ENCODE peak calls at places on chromosome 19, in five cellular contexts. B is GM12892, F is lower leg skin, T is Peyer's patch, Z is heart left ventricle. K is an unnamed sample.
A peak's percentile ranks its signal among the peaks of the same experiment; 100 is the strongest.

GRCh38 chr19:7506385-7507328 is 9.2 kb upstream of the ZNF358 start:
- DNase-seq in B (no peak), F (peak; percentile 77), T (peak; percentile 47), Z (peak; percentile 87), K (peak; percentile 90)

GRCh38 chr19:54470991-54471782 is 1.9 kb downstream of the CDC42EP5 start:
- DNase-seq in B (no peak), F (no peak), T (no peak), Z (peak; percentile 48), K (peak; percentile 23)

GRCh38 chr19:5974721-5975387 is 3.1 kb downstream of the RANBP3 start:
- DNase-seq in B (no peak), F (no peak), T (no peak), Z (no peak), K (no peak)

GRCh38 chr19:10006335-10006708 is 4.0 kb downstream of the COL5A3 start:
- DNase-seq in B (no peak), F (no peak), T (no peak), Z (peak; percentile 78), K (no peak)

GRCh38 chr19:38321646-38322323 is 2.1 kb downstream of the KCNK6 start:
- DNase-seq in B (no peak), F (no peak), T (no peak), Z (peak; percentile 91), K (no peak)

GRCh38 chr19:8321760-8322637 is 703 bp downstream of the RPS28 start:
- DNase-seq in B (no peak), F (no peak), T (no peak), Z (no peak), K (no peak)

GRCh38 chr19:54216869-54217268 is 5.9 kb downstream of the LILRB3 start:
- DNase-seq in B (no peak), F (no peak), T (no peak), Z (no peak), K (no peak)

GRCh38 chr19:38337360-38337653 is 1.7 kb downstream of the CATSPERG start:
- DNase-seq in B (no peak), F (no peak), T (no peak), Z (no peak), K (no peak)

GRCh38 chr19:12774588-12775555 is at the start of gene HOOK2:
- DNase-seq in B (no peak), F (peak; percentile 86), T (peak; percentile 69), Z (peak; percentile 66), K (no peak)

GRCh38 chr19:37304190-37304883 is 66.6 kb upstream of the ZNF527 start:
- DNase-seq in B (no peak), F (no peak), T (no peak), Z (peak; percentile 81), K (no peak)

GRCh38 chr19:10654610-10655456 is 687 bp downstream of the ILF3 start:
- DNase-seq in B (peak; percentile 85), F (peak; percentile 41), T (peak; percentile 43), Z (peak; percentile 56), K (peak; percentile 65)

GRCh38 chr19:54684537-54684936 is 21.8 kb downstream of the LILRB4 start:
- DNase-seq in B (no peak), F (no peak), T (no peak), Z (no peak), K (peak; percentile 20)

GRCh38 chr19:47618771-47619170 is 9.8 kb downstream of the BICRA start:
- DNase-seq in B (no peak), F (no peak), T (no peak), Z (peak; percentile 89), K (no peak)

GRCh38 chr19:42152285-42152684 is 20.0 kb upstream of the POU2F2 start:
- DNase-seq in B (no peak), F (no peak), T (no peak), Z (no peak), K (no peak)

GRCh38 chr19:7928741-7929701 is 3.1 kb upstream of the CTXN1 start:
- DNase-seq in B (no peak), F (no peak), T (peak; percentile 39), Z (no peak), K (peak; percentile 69)

GRCh38 chr19:4987692-4988370 is 18.9 kb downstream of the KDM4B start:
- DNase-seq in B (no peak), F (no peak), T (no peak), Z (no peak), K (no peak)

GRCh38 chr19:38933544-38933943 is 2.8 kb downstream of the MRPS12 start:
- DNase-seq in B (no peak), F (no peak), T (no peak), Z (no peak), K (no peak)

GRCh38 chr19:31039151-31039550 is 310.1 kb downstream of the TSHZ3 start:
- DNase-seq in B (no peak), F (no peak), T (no peak), Z (no peak), K (no peak)

GRCh38 chr19:43306097-43306496 is 36.8 kb upstream of the PSG9 start:
- DNase-seq in B (no peak), F (no peak), T (no peak), Z (no peak), K (no peak)

GRCh38 chr19:16200776-16201391 is 3.2 kb downstream of the AP1M1 start:
- DNase-seq in B (peak; percentile 16), F (no peak), T (no peak), Z (no peak), K (no peak)

GRCh38 chr19:11421607-11422098 is 2.5 kb upstream of the RGL3 start:
- DNase-seq in B (peak; percentile 70), F (no peak), T (no peak), Z (no peak), K (no peak)

GRCh38 chr19:47518139-47518538 is 3.3 kb upstream of the NAPA start:
- DNase-seq in B (no peak), F (no peak), T (peak; percentile 55), Z (no peak), K (no peak)

GRCh38 chr19:41408256-41408655 is 10.6 kb downstream of the BCKDHA start:
- DNase-seq in B (no peak), F (no peak), T (no peak), Z (no peak), K (no peak)

GRCh38 chr19:10835089-10835753 is 791 bp downstream of the TMED1 start:
- DNase-seq in B (peak; percentile 98), F (no peak), T (no peak), Z (peak; percentile 59), K (no peak)

GRCh38 chr19:8334458-8335342 is 8.4 kb downstream of the KANK3 start:
- DNase-seq in B (peak; percentile 64), F (no peak), T (no peak), Z (peak; percentile 53), K (no peak)

GRCh38 chr19:38144667-38145066 is 79.4 kb downstream of the DPF1 start:
- DNase-seq in B (no peak), F (no peak), T (no peak), Z (no peak), K (no peak)

GRCh38 chr19:11199517-11199916 is 2.2 kb upstream of the KANK2 start:
- DNase-seq in B (no peak), F (no peak), T (no peak), Z (no peak), K (no peak)

GRCh38 chr19:48290341-48290922 is 20.6 kb downstream of the ZNF114 start:
- DNase-seq in B (no peak), F (no peak), T (no peak), Z (no peak), K (peak; percentile 59)

GRCh38 chr19:5978606-5979552 is 939 bp upstream of the RANBP3 start:
- DNase-seq in B (no peak), F (no peak), T (no peak), Z (no peak), K (no peak)

GRCh38 chr19:35851213-35852028 is 883 bp downstream of the NPHS1 start:
- DNase-seq in B (no peak), F (no peak), T (no peak), Z (no peak), K (no peak)

GRCh38 chr19:34253711-34254551 is 423 bp upstream of the GARRE1 start:
- DNase-seq in B (peak; percentile 83), F (peak; percentile 68), T (peak; percentile 88), Z (peak; percentile 86), K (no peak)
- TF ChIP-seq POLR2A in B (peak; percentile 72), F (no peak), T (peak; percentile 87), Z (peak; percentile 41), K (peak; percentile 84)

GRCh38 chr19:51389143-51389542 is 1.2 kb downstream of the C19orf84 start:
- DNase-seq in B (no peak), F (no peak), T (no peak), Z (no peak), K (no peak)

GRCh38 chr19:51391073-51391611 is 751 bp upstream of the C19orf84 start:
- DNase-seq in B (no peak), F (no peak), T (no peak), Z (no peak), K (no peak)

GRCh38 chr19:51387924-51388389 is at the start of gene LIM2:
- DNase-seq in B (no peak), F (no peak), T (no peak), Z (no peak), K (no peak)

GRCh38 chr19:51382004-51382403 is 5.8 kb downstream of the LIM2 start:
- DNase-seq in B (no peak), F (no peak), T (no peak), Z (no peak), K (no peak)

DNA sequence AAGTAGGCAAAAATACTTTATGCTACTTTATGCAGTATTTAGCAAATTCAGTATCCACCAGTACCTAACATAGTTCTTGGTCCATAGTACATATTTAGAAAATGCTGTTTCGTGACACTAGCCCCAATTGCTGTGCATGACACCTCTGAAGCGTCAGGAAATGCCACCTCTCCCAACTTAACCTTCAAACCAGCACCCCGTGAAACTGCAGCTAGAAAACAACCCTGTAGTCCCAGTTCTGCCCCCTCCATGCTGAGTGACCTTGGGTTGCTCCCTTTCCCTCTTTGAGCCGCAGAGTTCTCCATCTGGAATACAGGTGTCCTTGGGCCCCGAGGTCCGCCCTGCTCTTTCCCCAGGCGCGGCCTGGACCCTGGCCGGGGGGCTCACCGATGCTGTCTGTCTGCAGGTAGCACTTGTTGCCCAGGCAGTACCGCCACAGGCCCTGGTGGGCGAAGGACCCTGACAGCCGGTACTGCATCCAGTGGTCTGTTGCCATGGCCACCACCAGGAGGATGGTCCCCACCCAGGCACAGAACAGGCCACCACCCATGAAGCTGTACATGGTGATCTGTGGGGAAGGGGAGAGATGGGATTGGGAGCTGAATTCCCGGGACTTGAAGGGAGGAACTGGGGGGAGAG is 773 bp downstream of the LIM2 start:
- DNase-seq in B (no peak), F (no peak), T (no peak), Z (no peak), K (no peak)
- TF ChIP-seq POLR2A in B (no peak), F (no peak), T (no peak), Z (no peak), K (no peak)

GRCh38 chr19:17419491-17420266 is at the start of gene MVB12A:
- DNase-seq in B (peak; percentile 98), F (peak; percentile 97), T (peak; percentile 95), Z (peak; percentile 99), K (peak; percentile 96)
- TF ChIP-seq POLR2A in B (peak; percentile 59), F (no peak), T (peak; percentile 9), Z (no peak), K (peak; percentile 45)

DNA sequence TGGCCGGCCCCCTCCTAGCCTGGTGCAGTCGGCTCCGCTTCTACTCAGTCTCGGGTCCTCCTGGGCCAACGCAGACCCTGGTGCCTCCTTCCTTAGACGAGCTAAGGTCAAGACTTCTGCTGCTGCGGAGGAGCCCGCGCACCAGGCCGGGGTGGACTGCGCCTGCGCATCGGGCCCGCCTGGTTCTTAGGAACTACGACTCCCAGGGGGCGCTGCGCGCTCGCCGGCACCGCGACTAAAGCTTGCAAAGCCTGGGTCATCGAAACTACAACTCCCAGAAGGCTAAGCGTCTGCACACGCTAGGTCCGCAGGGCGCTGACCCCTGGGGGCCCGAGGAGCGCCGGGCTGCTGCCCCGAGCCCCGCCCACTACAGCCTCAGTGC is at the start of gene ZNF835:
- DNase-seq in B (no peak), F (peak; percentile 73), T (peak; percentile 90), Z (peak; percentile 97), K (no peak)
- TF ChIP-seq POLR2A in B (no peak), F (no peak), T (no peak), Z (no peak), K (no peak)

GRCh38 chr19:3047307-3048189 is 14.7 kb downstream of the TLE5 start:
- DNase-seq in B (no peak), F (peak; percentile 94), T (peak; percentile 91), Z (peak; percentile 79), K (peak; percentile 100)
- TF ChIP-seq POLR2A in B (no peak), F (no peak), T (no peak), Z (no peak), K (no peak)